ENCODE peak calls at places on chromosomes 3 and 15, in four cellular contexts. One of them, this sample, is unnamed.

GRCh38 chr15:32767236-32767635 is 49.4 kb downstream of the GREM1 start:
- DNase-seq in central memory CD4-positive, alpha-beta T cell: no peak
- DNase-seq in MCF 10A: no peak
- DNase-seq in activated gamma-delta T cell: no peak
- DNase-seq in this sample: no peak

GRCh38 chr15:62855085-62855476 is 187.5 kb upstream of the TPM1 start:
- DNase-seq in central memory CD4-positive, alpha-beta T cell: no peak
- DNase-seq in MCF 10A: no peak
- DNase-seq in activated gamma-delta T cell: no peak
- DNase-seq in this sample: no peak

GRCh38 chr3:52202384-52203077 is 4.6 kb downstream of the ALAS1 start:
- DNase-seq in central memory CD4-positive, alpha-beta T cell: no peak
- DNase-seq in MCF 10A: no peak
- DNase-seq in activated gamma-delta T cell: no peak
- DNase-seq in this sample: no peak

GRCh38 chr15:92021765-92022164 is 168.3 kb downstream of the SLCO3A1 start:
- DNase-seq in central memory CD4-positive, alpha-beta T cell: no peak
- DNase-seq in MCF 10A: no peak
- DNase-seq in activated gamma-delta T cell: no peak
- DNase-seq in this sample: no peak

GRCh38 chr3:128274837-128275236 is 121.6 kb downstream of the EEFSEC start:
- DNase-seq in central memory CD4-positive, alpha-beta T cell: no peak
- DNase-seq in MCF 10A: peak
- DNase-seq in activated gamma-delta T cell: no peak
- DNase-seq in this sample: no peak

GRCh38 chr15:90351479-90352108 is 490 bp upstream of the ZNF774 start:
- DNase-seq in central memory CD4-positive, alpha-beta T cell: no peak
- DNase-seq in MCF 10A: no peak
- DNase-seq in activated gamma-delta T cell: no peak
- DNase-seq in this sample: peak

GRCh38 chr3:14208977-14209394 is 30.4 kb downstream of the LSM3 start:
- DNase-seq in central memory CD4-positive, alpha-beta T cell: no peak
- DNase-seq in MCF 10A: no peak
- DNase-seq in activated gamma-delta T cell: no peak
- DNase-seq in this sample: no peak

GRCh38 chr3:44893097-44893496 is 18.7 kb downstream of the TGM4 start:
- DNase-seq in central memory CD4-positive, alpha-beta T cell: no peak
- DNase-seq in MCF 10A: peak
- DNase-seq in activated gamma-delta T cell: no peak
- DNase-seq in this sample: no peak

GRCh38 chr15:92920595-92921169 is 20.6 kb downstream of the CHD2 start:
- DNase-seq in central memory CD4-positive, alpha-beta T cell: no peak
- DNase-seq in MCF 10A: peak
- DNase-seq in activated gamma-delta T cell: no peak
- DNase-seq in this sample: no peak

GRCh38 chr15:91866971-91867372 is 13.5 kb downstream of the SLCO3A1 start:
- DNase-seq in central memory CD4-positive, alpha-beta T cell: no peak
- DNase-seq in MCF 10A: peak
- DNase-seq in activated gamma-delta T cell: no peak
- DNase-seq in this sample: no peak

GRCh38 chr15:90106522-90107117 is 4.4 kb upstream of the IDH2 start:
- DNase-seq in central memory CD4-positive, alpha-beta T cell: no peak
- DNase-seq in MCF 10A: peak
- DNase-seq in activated gamma-delta T cell: no peak
- DNase-seq in this sample: no peak

GRCh38 chr3:152209776-152210175 is 59.0 kb upstream of the MBNL1 start:
- DNase-seq in central memory CD4-positive, alpha-beta T cell: no peak
- DNase-seq in MCF 10A: no peak
- DNase-seq in activated gamma-delta T cell: no peak
- DNase-seq in this sample: no peak

GRCh38 chr3:126607214-126607908 is 47.6 kb downstream of the TXNRD3 start:
- DNase-seq in central memory CD4-positive, alpha-beta T cell: no peak
- DNase-seq in MCF 10A: peak
- DNase-seq in activated gamma-delta T cell: no peak
- DNase-seq in this sample: no peak

GRCh38 chr15:87949214-87949933 is 307.2 kb downstream of the NTRK3 start:
- DNase-seq in central memory CD4-positive, alpha-beta T cell: no peak
- DNase-seq in MCF 10A: no peak
- DNase-seq in activated gamma-delta T cell: no peak
- DNase-seq in this sample: no peak

GRCh38 chr3:4853749-4854140 is 125.5 kb upstream of the BHLHE40 start:
- DNase-seq in central memory CD4-positive, alpha-beta T cell: no peak
- DNase-seq in MCF 10A: no peak
- DNase-seq in activated gamma-delta T cell: no peak
- DNase-seq in this sample: no peak

GRCh38 chr3:136018876-136019275 is 53.3 kb downstream of the PPP2R3A start:
- DNase-seq in central memory CD4-positive, alpha-beta T cell: no peak
- DNase-seq in MCF 10A: no peak
- DNase-seq in activated gamma-delta T cell: no peak
- DNase-seq in this sample: no peak

GRCh38 chr3:16647668-16648067 is 42.4 kb upstream of the DAZL start:
- DNase-seq in central memory CD4-positive, alpha-beta T cell: no peak
- DNase-seq in MCF 10A: no peak
- DNase-seq in activated gamma-delta T cell: no peak
- DNase-seq in this sample: no peak